ENCODE peak calls at places on chromosomes 11 and 22, in nine cellular contexts. A, M, W, U, T, S, X, J and O are unnamed samples. For H3K9me3, the result is how much of the 10 kb centered on the place peaks cover.

GRCh38 chr22:36351921-36352774 is 35.6 kb downstream of the MYH9 start:
- DNase-seq in W (no peak), U (peak), M (no peak), T (no peak), J (no peak), X (no peak), S (no peak), A (no peak), O (no peak)

GRCh38 chr22:28373841-28374240 is 305.8 kb downstream of the TTC28 start:
- DNase-seq in W (no peak), J (no peak), M (no peak), S (no peak), U (no peak), X (peak), A (no peak), T (no peak), O (no peak)

GRCh38 chr11:7437706-7438105 is 47.6 kb upstream of the OLFML1 start:
- DNase-seq in A (no peak), U (no peak), W (no peak), S (no peak), J (no peak), T (no peak), M (no peak), X (no peak), O (no peak)

GRCh38 chr22:50403701-50404101 is 60.6 kb downstream of the PPP6R2 start:
- DNase-seq in J (no peak), M (no peak), T (no peak), X (peak), W (no peak), A (peak), U (no peak), S (no peak), O (peak)

GRCh38 chr22:41579997-41580355 is 9.7 kb downstream of the PMM1 start:
- DNase-seq in A (no peak), U (no peak), M (no peak), T (no peak), X (no peak), J (no peak), S (no peak), W (no peak), O (no peak)

GRCh38 chr11:62553839-62554361 is 7.3 kb upstream of the AHNAK start:
- DNase-seq in J (no peak), S (peak), U (peak), X (no peak), W (peak), T (no peak), A (no peak), M (no peak), O (peak)

GRCh38 chr11:10398525-10398924 is 56.5 kb upstream of the AMPD3 start:
- DNase-seq in A (no peak), U (peak), X (no peak), T (no peak), S (no peak), M (no peak), W (peak), J (peak), O (no peak)

GRCh38 chr11:112017538-112017937 is 7.7 kb upstream of the DLAT start:
- DNase-seq in X (peak), J (no peak), W (no peak), U (no peak), T (no peak), A (no peak), M (no peak), S (no peak), O (no peak)

GRCh38 chr22:28989484-28989883 is 72.1 kb downstream of the C22orf31 start:
- DNase-seq in M (no peak), S (no peak), W (no peak), A (peak), X (peak), U (no peak), J (no peak), T (no peak), O (no peak)

GRCh38 chr22:30649430-30650007 is 13.9 kb downstream of the SLC35E4 start:
- DNase-seq in T (no peak), S (no peak), M (peak), W (peak), X (peak), J (no peak), A (peak), U (no peak), O (no peak)

GRCh38 chr22:27075028-27075678 is 417.8 kb downstream of the MIAT start:
- DNase-seq in A (no peak), U (no peak), M (no peak), X (no peak), T (peak), S (no peak), J (no peak), W (no peak), O (no peak)

GRCh38 chr22:23984430-23984829 is 4.5 kb downstream of the GSTT2 start:
- DNase-seq in X (peak), J (no peak), T (peak), A (no peak), M (peak), W (peak), U (peak), S (no peak), O (no peak)

GRCh38 chr11:10488581-10489443 is 33.7 kb downstream of the AMPD3 start:
- DNase-seq in J (peak), T (peak), S (no peak), U (no peak), M (peak), X (no peak), A (no peak), W (peak), O (no peak)

GRCh38 chr22:28435271-28435825 is 244.3 kb downstream of the TTC28 start:
- DNase-seq in U (no peak), M (no peak), A (no peak), X (no peak), J (no peak), W (peak), S (no peak), T (no peak), O (peak)

GRCh38 chr11:80720295-80720694 is 1279.5 kb upstream of the TENM4 start:
- DNase-seq in S (no peak), T (no peak), J (no peak), W (no peak), U (no peak), X (no peak), A (no peak), M (no peak), O (no peak)

GRCh38 chr22:40326905-40327735 is 19.2 kb upstream of the ADSL start:
- DNase-seq in M (peak), S (peak), T (no peak), U (no peak), J (no peak), X (peak), W (no peak), A (no peak), O (no peak)

GRCh38 chr11:17267576-17267975 is 9.0 kb upstream of the NUCB2 start:
- DNase-seq in M (no peak), S (no peak), A (no peak), T (no peak), J (no peak), U (peak), W (peak), X (no peak), O (no peak)

GRCh38 chr22:30240541-30241417 is 5.8 kb downstream of the LIF start:
- DNase-seq in W (no peak), U (no peak), J (no peak), M (no peak), X (no peak), S (no peak), T (peak), A (no peak), O (no peak)

GRCh38 chr11:19076744-19077589 is 16.4 kb upstream of the MRGPRX2 start:
- DNase-seq in M (peak), S (no peak), U (peak), W (peak), A (peak), T (peak), J (no peak), X (peak), O (no peak)

GRCh38 chr11:76424891-76425290 is 19.9 kb upstream of the EMSY start:
- DNase-seq in W (no peak), A (no peak), U (no peak), S (no peak), X (no peak), T (no peak), M (no peak), J (no peak), O (no peak)

GRCh38 chr11:55701429-55701828 is 39.4 kb downstream of the OR4C6 start:
- DNase-seq in X (no peak), S (no peak), J (no peak), W (no peak), M (no peak), A (no peak), T (no peak), U (no peak), O (no peak)
- H3K9me3 ChIP-seq in X (under half), S (under half), J (under half), W (under half), M (under half), A (under half), T (under half), U (under half), O (under half)

DNA sequence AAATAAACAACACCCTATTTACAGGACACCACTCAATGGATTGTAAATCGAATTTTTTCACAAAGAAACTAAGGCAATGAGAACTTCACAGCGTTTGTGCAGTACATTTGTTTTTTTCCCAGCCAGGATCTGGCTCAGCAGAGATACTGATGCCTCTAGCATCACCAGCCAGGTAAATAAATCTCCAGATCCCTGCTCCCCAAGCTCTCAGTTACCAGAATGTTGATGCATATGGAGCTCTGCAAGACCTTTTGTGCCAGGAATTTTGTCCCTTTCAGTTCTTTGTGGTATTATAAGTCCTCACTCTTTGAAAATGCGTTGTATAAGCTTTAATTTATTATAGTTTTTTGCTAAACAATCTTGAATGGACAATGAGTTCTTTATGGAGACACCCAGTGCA is 137.6 kb downstream of the MSANTD4 start:
- DNase-seq in M (no peak), S (no peak), U (no peak), A (no peak), W (no peak), X (no peak), J (no peak), T (no peak), O (no peak)
- H3K27ac ChIP-seq in M (no peak), S (no peak), U (no peak), A (no peak), W (no peak), X (no peak), J (no peak), T (no peak), O (no peak)

DNA sequence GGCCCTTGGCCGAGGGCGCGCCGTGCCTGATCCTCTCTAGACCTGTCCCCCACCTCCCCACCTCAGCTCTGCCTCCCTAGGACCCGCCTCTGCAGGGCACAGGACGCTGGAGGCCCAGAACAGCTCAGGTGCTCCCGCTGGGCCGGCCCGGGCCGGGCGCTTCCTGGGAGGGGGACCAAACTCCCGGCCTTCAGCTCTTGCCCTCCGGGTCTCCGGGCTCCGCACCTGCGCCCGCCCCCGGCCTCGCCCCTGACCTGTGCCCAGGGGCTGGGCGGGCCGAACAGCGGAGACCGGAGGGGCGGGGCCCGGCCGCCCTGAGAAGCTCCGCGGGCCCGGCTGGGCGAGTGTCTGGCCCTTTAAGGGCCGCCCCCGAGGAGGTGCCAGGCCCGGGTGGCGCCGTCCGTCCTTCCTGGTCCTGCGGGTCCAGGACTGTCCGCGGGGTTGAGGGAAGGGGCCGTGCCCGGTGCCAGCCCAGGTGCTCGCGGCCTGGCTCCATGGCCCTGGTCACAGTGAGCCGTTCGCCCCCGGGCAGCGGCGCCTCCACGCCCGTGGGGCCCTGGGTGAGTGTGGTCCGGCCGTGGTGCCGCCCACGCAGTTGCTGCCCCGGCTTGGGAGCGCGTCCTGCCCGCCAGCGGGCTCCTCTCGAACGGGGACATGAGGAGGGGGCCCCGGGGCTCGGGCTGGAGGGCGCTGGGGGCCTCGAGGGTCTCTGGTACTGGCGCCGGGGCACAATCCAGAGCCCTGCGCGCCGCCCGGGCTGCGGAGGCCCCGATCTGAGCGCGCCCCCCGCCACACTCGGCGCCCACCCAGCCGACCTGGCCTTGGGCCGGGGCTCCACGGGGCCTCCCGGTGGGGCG is at the start of gene SSH3:
- DNase-seq in A (peak), X (peak), M (peak), W (peak), J (no peak), S (no peak), T (no peak), U (peak), O (peak)
- H3K4me3 ChIP-seq in A (peak), X (peak), M (peak), W (peak), J (peak), S (peak), T (no peak), U (peak), O (peak)

GRCh38 chr22:48778308-48779195 is 1049.1 kb downstream of the BRD1 start:
- DNase-seq in T (no peak), U (no peak), X (no peak), W (no peak), A (no peak), J (peak), M (no peak), S (no peak), O (no peak)
- H3K9me3 ChIP-seq in T (under half), U (under half), X (under half), W (under half), A (under half), J (under half), M (under half), S (half or more), O (under half)

GRCh38 chr11:15446929-15447328 is 332.2 kb downstream of the INSC start:
- DNase-seq in U (no peak), X (no peak), S (no peak), T (no peak), M (no peak), W (no peak), A (no peak), J (no peak), O (no peak)

GRCh38 chr11:15451713-15452112 is 337.0 kb downstream of the INSC start:
- DNase-seq in S (no peak), W (no peak), M (no peak), U (no peak), A (no peak), J (no peak), T (no peak), X (no peak), O (no peak)

GRCh38 chr11:15446315-15446714 is 331.6 kb downstream of the INSC start:
- DNase-seq in X (no peak), W (no peak), J (no peak), S (no peak), A (no peak), M (no peak), T (no peak), U (no peak), O (no peak)
- H3K27ac ChIP-seq in X (no peak), W (no peak), J (no peak), S (no peak), A (no peak), M (no peak), T (no peak), U (no peak), O (no peak)

GRCh38 chr11:65354265-65355012 is at the start of gene TIGD3:
- DNase-seq in A (peak), W (peak), U (peak), X (peak), M (peak), T (peak), J (peak), S (peak), O (peak)

GRCh38 chr11:65353900-65354264 is 669 bp upstream of the TIGD3 start:
- DNase-seq in S (no peak), W (no peak), X (no peak), U (no peak), J (no peak), M (no peak), T (no peak), A (no peak), O (no peak)

GRCh38 chr11:65355013-65355775 is 643 bp downstream of the TIGD3 start:
- DNase-seq in U (no peak), J (no peak), W (no peak), A (no peak), X (no peak), S (no peak), T (peak), M (peak), O (no peak)

GRCh38 chr11:65356394-65356972 is 1.9 kb downstream of the TIGD3 start:
- DNase-seq in M (no peak), T (no peak), J (no peak), X (no peak), A (no peak), W (no peak), S (no peak), U (no peak), O (peak)

GRCh38 chr11:65355776-65356393 is 1.3 kb downstream of the TIGD3 start:
- DNase-seq in S (no peak), T (no peak), J (no peak), U (no peak), M (no peak), W (no peak), A (no peak), X (peak), O (no peak)
- H3K4me3 ChIP-seq in S (peak), T (peak), J (peak), U (no peak), M (no peak), W (no peak), A (peak), X (peak), O (peak)